ENCODE peak calls at places on chromosomes 1 and 21, in ten cellular contexts. One of them, this sample, is unnamed.
A peak's percentile ranks its signal among the peaks of the same experiment; 100 is the strongest.

GRCh38 chr1:53376742-53377437 is 49.0 kb upstream of the LRP8 start:
- DNase-seq in tibial nerve: no peak
- DNase-seq in adrenal gland: peak; percentile 8
- DNase-seq in tibial artery: peak; percentile 8
- DNase-seq in uterus: no peak
- DNase-seq in fibroblast of lung: no peak
- DNase-seq in lower lobe of right lung: no peak
- DNase-seq in Peyer's patch: no peak
- DNase-seq in breast epithelium: no peak
- DNase-seq in ovary: peak; percentile 14
- DNase-seq in this sample: peak; percentile 30

GRCh38 chr1:97186381-97186780 is 464.8 kb downstream of the PTBP2 start:
- DNase-seq in fibroblast of lung: peak; percentile 13
- DNase-seq in ovary: no peak
- DNase-seq in uterus: no peak
- DNase-seq in breast epithelium: no peak
- DNase-seq in tibial artery: no peak
- DNase-seq in tibial nerve: no peak
- DNase-seq in lower lobe of right lung: no peak
- DNase-seq in Peyer's patch: no peak
- DNase-seq in adrenal gland: no peak
- DNase-seq in this sample: no peak

GRCh38 chr1:226318471-226318870 is 9.5 kb upstream of the LIN9 start:
- DNase-seq in breast epithelium: no peak
- DNase-seq in tibial nerve: no peak
- DNase-seq in lower lobe of right lung: no peak
- DNase-seq in fibroblast of lung: no peak
- DNase-seq in ovary: no peak
- DNase-seq in Peyer's patch: no peak
- DNase-seq in adrenal gland: no peak
- DNase-seq in uterus: no peak
- DNase-seq in tibial artery: no peak
- DNase-seq in this sample: no peak

GRCh38 chr1:81478217-81478616 is 322.5 kb upstream of the ADGRL2 start:
- DNase-seq in lower lobe of right lung: no peak
- DNase-seq in Peyer's patch: no peak
- DNase-seq in adrenal gland: no peak
- DNase-seq in ovary: no peak
- DNase-seq in breast epithelium: no peak
- DNase-seq in tibial artery: no peak
- DNase-seq in tibial nerve: no peak
- DNase-seq in fibroblast of lung: peak; percentile 53
- DNase-seq in uterus: no peak
- DNase-seq in this sample: no peak

GRCh38 chr1:51435902-51436301 is 83.2 kb downstream of the EPS15 start:
- DNase-seq in adrenal gland: no peak
- DNase-seq in tibial artery: no peak
- DNase-seq in fibroblast of lung: no peak
- DNase-seq in tibial nerve: no peak
- DNase-seq in lower lobe of right lung: no peak
- DNase-seq in ovary: no peak
- DNase-seq in uterus: no peak
- DNase-seq in breast epithelium: no peak
- DNase-seq in Peyer's patch: no peak
- DNase-seq in this sample: no peak

GRCh38 chr1:202162049-202162417 is 1.6 kb upstream of the PTPN7 start:
- DNase-seq in breast epithelium: no peak
- DNase-seq in ovary: no peak
- DNase-seq in uterus: no peak
- DNase-seq in adrenal gland: no peak
- DNase-seq in lower lobe of right lung: no peak
- DNase-seq in fibroblast of lung: no peak
- DNase-seq in tibial artery: no peak
- DNase-seq in tibial nerve: no peak
- DNase-seq in Peyer's patch: peak; percentile 76
- DNase-seq in this sample: peak; percentile 58

GRCh38 chr21:34198232-34199120 is 125.1 kb downstream of the MRPS6 start:
- DNase-seq in adrenal gland: no peak
- DNase-seq in uterus: no peak
- DNase-seq in lower lobe of right lung: no peak
- DNase-seq in breast epithelium: no peak
- DNase-seq in Peyer's patch: peak; percentile 60
- DNase-seq in tibial nerve: no peak
- DNase-seq in tibial artery: no peak
- DNase-seq in fibroblast of lung: no peak
- DNase-seq in ovary: no peak
- DNase-seq in this sample: no peak

GRCh38 chr1:13540871-13541270 is 27.1 kb upstream of the LRRC38 start:
- DNase-seq in lower lobe of right lung: no peak
- DNase-seq in tibial artery: no peak
- DNase-seq in breast epithelium: peak; percentile 64
- DNase-seq in uterus: no peak
- DNase-seq in adrenal gland: peak; percentile 57
- DNase-seq in fibroblast of lung: no peak
- DNase-seq in tibial nerve: no peak
- DNase-seq in Peyer's patch: no peak
- DNase-seq in ovary: peak; percentile 34
- DNase-seq in this sample: peak; percentile 32

GRCh38 chr1:23217421-23218115 is at the start of gene HTR1D:
- DNase-seq in uterus: no peak
- DNase-seq in Peyer's patch: peak; percentile 54
- DNase-seq in breast epithelium: no peak
- DNase-seq in fibroblast of lung: no peak
- DNase-seq in ovary: peak; percentile 38
- DNase-seq in tibial nerve: no peak
- DNase-seq in lower lobe of right lung: no peak
- DNase-seq in tibial artery: no peak
- DNase-seq in adrenal gland: no peak
- DNase-seq in this sample: no peak

GRCh38 chr1:35901235-35901634 is 18.2 kb downstream of the AGO1 start:
- DNase-seq in Peyer's patch: no peak
- DNase-seq in uterus: no peak
- DNase-seq in ovary: no peak
- DNase-seq in tibial nerve: no peak
- DNase-seq in adrenal gland: no peak
- DNase-seq in breast epithelium: no peak
- DNase-seq in tibial artery: no peak
- DNase-seq in lower lobe of right lung: no peak
- DNase-seq in fibroblast of lung: no peak
- DNase-seq in this sample: no peak

GRCh38 chr1:201912832-201913231 is 24.1 kb downstream of the SHISA4 start:
- DNase-seq in fibroblast of lung: peak; percentile 77
- DNase-seq in ovary: peak; percentile 78
- DNase-seq in lower lobe of right lung: no peak
- DNase-seq in tibial nerve: peak; percentile 32
- DNase-seq in tibial artery: no peak
- DNase-seq in adrenal gland: no peak
- DNase-seq in uterus: peak; percentile 89
- DNase-seq in breast epithelium: no peak
- DNase-seq in Peyer's patch: peak; percentile 52
- DNase-seq in this sample: no peak

GRCh38 chr1:233261206-233261605 is 34.3 kb downstream of the PCNX2 start:
- DNase-seq in Peyer's patch: no peak
- DNase-seq in fibroblast of lung: no peak
- DNase-seq in lower lobe of right lung: no peak
- DNase-seq in tibial nerve: no peak
- DNase-seq in adrenal gland: no peak
- DNase-seq in tibial artery: no peak
- DNase-seq in ovary: no peak
- DNase-seq in breast epithelium: no peak
- DNase-seq in uterus: no peak
- DNase-seq in this sample: no peak

GRCh38 chr1:21896652-21897532 is 40.2 kb downstream of the HSPG2 start:
- DNase-seq in ovary: peak; percentile 73
- DNase-seq in Peyer's patch: peak; percentile 77
- DNase-seq in tibial artery: peak; percentile 89
- DNase-seq in adrenal gland: peak; percentile 90
- DNase-seq in fibroblast of lung: no peak
- DNase-seq in tibial nerve: peak; percentile 71
- DNase-seq in uterus: peak; percentile 77
- DNase-seq in lower lobe of right lung: peak; percentile 68
- DNase-seq in breast epithelium: peak; percentile 87
- DNase-seq in this sample: no peak

GRCh38 chr1:201540846-201541735 is 2.2 kb downstream of the NAV1 start:
- DNase-seq in lower lobe of right lung: no peak
- DNase-seq in uterus: no peak
- DNase-seq in fibroblast of lung: no peak
- DNase-seq in adrenal gland: no peak
- DNase-seq in Peyer's patch: no peak
- DNase-seq in tibial artery: no peak
- DNase-seq in ovary: no peak
- DNase-seq in tibial nerve: no peak
- DNase-seq in breast epithelium: no peak
- DNase-seq in this sample: no peak

DNA sequence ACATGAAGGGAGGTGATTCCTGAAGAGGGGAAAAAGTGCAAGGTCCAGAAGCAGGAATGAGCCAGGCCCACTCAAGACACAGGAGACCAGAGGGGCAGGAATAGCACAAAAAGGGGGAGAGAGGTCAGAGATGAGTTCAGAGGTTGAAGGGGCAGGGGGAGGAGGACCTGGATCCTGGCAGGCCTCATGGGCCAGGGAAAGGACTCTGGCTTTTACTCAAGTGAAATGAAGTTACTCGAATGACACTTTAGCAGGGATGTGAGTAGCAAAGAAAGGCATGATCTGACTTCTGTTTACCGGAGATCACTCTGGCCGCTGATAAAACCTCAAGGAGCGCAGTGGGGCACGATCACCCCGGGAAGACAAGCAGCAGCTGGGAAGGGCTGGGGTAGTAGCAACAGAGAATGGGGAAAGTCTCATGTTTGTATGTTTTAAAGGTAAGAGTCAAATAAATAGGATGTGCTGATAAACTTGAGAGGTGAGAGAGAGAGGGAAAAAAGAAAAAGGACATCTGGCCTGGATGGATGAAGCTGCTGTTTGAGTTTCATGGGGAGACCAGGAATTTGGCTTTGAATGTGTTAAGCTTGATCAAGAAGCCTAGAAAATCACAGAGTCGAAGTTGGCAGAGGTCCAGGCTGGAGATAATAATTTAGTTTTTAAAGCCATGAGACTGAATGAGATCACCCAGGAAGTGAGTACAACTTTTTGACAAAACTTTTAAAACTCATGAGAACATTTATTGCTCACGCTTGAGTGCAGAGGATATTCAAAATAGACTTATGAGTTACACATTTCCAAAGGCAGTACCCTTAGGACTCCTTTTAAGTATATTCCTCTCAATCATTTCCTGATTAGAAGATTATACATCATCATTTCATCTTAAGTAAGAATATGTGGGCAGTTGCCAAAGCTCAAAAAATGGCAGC is 156.0 kb downstream of the RERE start:
- DNase-seq in tibial artery: peak; percentile 25
- DNase-seq in tibial nerve: no peak
- DNase-seq in uterus: peak; percentile 85
- DNase-seq in breast epithelium: no peak
- DNase-seq in Peyer's patch: no peak
- DNase-seq in ovary: peak; percentile 53
- DNase-seq in adrenal gland: peak; percentile 84
- DNase-seq in lower lobe of right lung: no peak
- DNase-seq in fibroblast of lung: peak; percentile 90
- DNase-seq in this sample: no peak
- H3K4me1 ChIP-seq in tibial artery: peaks cover 62% of the 10 kb centered on the region
- H3K4me1 ChIP-seq in tibial nerve: peaks cover 74% of the 10 kb centered on the region
- H3K4me1 ChIP-seq in uterus: peaks cover 6% of the 10 kb centered on the region
- H3K4me1 ChIP-seq in breast epithelium: peaks cover 11% of the 10 kb centered on the region
- H3K4me1 ChIP-seq in Peyer's patch: peaks cover 55% of the 10 kb centered on the region
- H3K4me1 ChIP-seq in ovary: peaks cover 40% of the 10 kb centered on the region
- H3K4me1 ChIP-seq in adrenal gland: peaks cover 66% of the 10 kb centered on the region
- H3K4me1 ChIP-seq in lower lobe of right lung: peaks cover 74% of the 10 kb centered on the region
- H3K4me1 ChIP-seq in fibroblast of lung: peaks cover 41% of the 10 kb centered on the region
- H3K4me1 ChIP-seq in this sample: peaks cover 62% of the 10 kb centered on the region

DNA sequence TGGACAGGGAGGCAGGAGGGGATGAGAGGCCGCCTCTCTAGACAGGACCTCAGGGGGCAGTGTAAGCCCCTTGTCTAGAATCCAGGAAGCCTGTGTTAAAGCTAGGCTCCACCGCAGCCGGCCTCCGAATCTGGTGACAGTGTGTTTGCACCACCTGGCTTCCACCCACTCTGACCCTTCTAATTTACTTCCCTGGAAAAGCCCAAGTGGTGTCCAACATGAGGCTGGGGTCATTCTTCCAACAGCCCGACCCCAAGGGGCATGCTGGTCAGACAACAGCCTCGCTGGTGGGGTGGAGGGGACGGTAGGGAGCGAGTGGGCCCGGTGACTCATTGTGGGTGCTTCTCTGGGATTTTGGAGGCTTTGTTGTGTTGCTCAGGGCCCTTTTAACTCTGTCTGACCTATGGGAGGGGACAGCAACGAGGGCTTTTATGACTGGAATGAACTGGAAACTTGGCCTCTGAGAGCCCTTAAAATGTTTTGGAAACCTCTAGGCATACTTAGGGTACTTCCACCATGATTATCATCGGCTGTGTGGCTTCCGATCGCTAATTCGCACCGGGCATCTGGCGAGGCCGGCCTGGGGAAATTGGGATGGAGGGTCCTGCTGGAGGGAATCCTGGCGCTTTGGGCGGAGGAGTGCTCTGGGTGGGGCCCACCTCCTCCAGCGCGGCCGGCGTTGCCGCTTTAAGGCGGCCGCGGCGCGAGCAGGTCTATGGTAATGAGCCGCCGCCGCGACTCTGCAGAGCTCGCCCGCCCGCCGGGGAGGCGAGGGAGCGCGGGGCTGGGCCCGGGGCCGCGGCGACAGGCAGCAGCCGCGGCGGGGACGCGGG is at the start of gene CELSR2:
- DNase-seq in tibial artery: no peak
- DNase-seq in uterus: no peak
- DNase-seq in breast epithelium: no peak
- DNase-seq in adrenal gland: peak; percentile 55
- DNase-seq in fibroblast of lung: peak; percentile 57
- DNase-seq in ovary: peak; percentile 54
- DNase-seq in tibial nerve: no peak
- DNase-seq in Peyer's patch: peak; percentile 80
- DNase-seq in lower lobe of right lung: peak; percentile 70
- DNase-seq in this sample: peak; percentile 85
- TF ChIP-seq CTCF in tibial artery: no peak
- TF ChIP-seq CTCF in uterus: no peak
- TF ChIP-seq CTCF in breast epithelium: no peak
- TF ChIP-seq CTCF in adrenal gland: no peak
- TF ChIP-seq CTCF in fibroblast of lung: no peak
- TF ChIP-seq CTCF in ovary: no peak
- TF ChIP-seq CTCF in tibial nerve: no peak
- TF ChIP-seq CTCF in Peyer's patch: no peak
- TF ChIP-seq CTCF in lower lobe of right lung: no peak
- TF ChIP-seq CTCF in this sample: no peak

GRCh38 chr1:61169634-61170033 is 87.3 kb downstream of the NFIA start:
- DNase-seq in breast epithelium: no peak
- DNase-seq in tibial nerve: no peak
- DNase-seq in fibroblast of lung: no peak
- DNase-seq in ovary: no peak
- DNase-seq in Peyer's patch: no peak
- DNase-seq in adrenal gland: no peak
- DNase-seq in uterus: no peak
- DNase-seq in lower lobe of right lung: no peak
- DNase-seq in tibial artery: no peak
- DNase-seq in this sample: no peak
- H3K4me1 ChIP-seq in breast epithelium: peaks cover 8% of the 10 kb centered on the region
- H3K4me1 ChIP-seq in tibial nerve: peaks cover 65% of the 10 kb centered on the region
- H3K4me1 ChIP-seq in fibroblast of lung: no peaks in the 10 kb centered on the region
- H3K4me1 ChIP-seq in ovary: peaks cover 12% of the 10 kb centered on the region
- H3K4me1 ChIP-seq in Peyer's patch: peaks cover 11% of the 10 kb centered on the region
- H3K4me1 ChIP-seq in adrenal gland: peaks cover 63% of the 10 kb centered on the region
- H3K4me1 ChIP-seq in uterus: peaks cover 17% of the 10 kb centered on the region
- H3K4me1 ChIP-seq in lower lobe of right lung: peaks cover 16% of the 10 kb centered on the region
- H3K4me1 ChIP-seq in tibial artery: peaks cover 74% of the 10 kb centered on the region
- H3K4me1 ChIP-seq in this sample: peaks cover 21% of the 10 kb centered on the region

GRCh38 chr1:29384496-29385015 is 148.2 kb downstream of the PTPRU start:
- DNase-seq in adrenal gland: no peak
- DNase-seq in Peyer's patch: peak; percentile 33
- DNase-seq in tibial artery: no peak
- DNase-seq in lower lobe of right lung: no peak
- DNase-seq in tibial nerve: no peak
- DNase-seq in uterus: no peak
- DNase-seq in ovary: no peak
- DNase-seq in breast epithelium: no peak
- DNase-seq in fibroblast of lung: no peak
- DNase-seq in this sample: no peak
- TF ChIP-seq CTCF in adrenal gland: no peak
- TF ChIP-seq CTCF in Peyer's patch: no peak
- TF ChIP-seq CTCF in tibial artery: no peak
- TF ChIP-seq CTCF in lower lobe of right lung: no peak
- TF ChIP-seq CTCF in tibial nerve: no peak
- TF ChIP-seq CTCF in uterus: no peak
- TF ChIP-seq CTCF in ovary: no peak
- TF ChIP-seq CTCF in breast epithelium: no peak
- TF ChIP-seq CTCF in fibroblast of lung: no peak
- TF ChIP-seq CTCF in this sample: no peak

This sample was measured in upper lobe of right lung.